ENCODE peak calls at places on chromosomes 11 and 22, in seven cellular contexts. S, K, F, W, H, M and G are unnamed samples.

GRCh38 chr11:88689548-88690240 is 352.2 kb upstream of the CTSC start:
- DNase-seq in H (no peak), S (peak), M (no peak), F (no peak), K (no peak), W (no peak), G (no peak)

GRCh38 chr22:42066133-42066761 is 4.4 kb downstream of the NAGA start:
- DNase-seq in M (no peak), S (no peak), W (no peak), H (no peak), F (no peak), K (no peak), G (no peak)

GRCh38 chr11:66289548-66290331 is 797 bp upstream of the YIF1A start:
- DNase-seq in H (peak), M (peak), W (no peak), K (no peak), F (no peak), S (peak), G (no peak)

GRCh38 chr11:34179026-34179675 is 73.7 kb downstream of the NAT10 start:
- DNase-seq in K (no peak), F (no peak), M (no peak), H (no peak), S (no peak), W (no peak), G (no peak)

GRCh38 chr11:96760815-96761214 is 371.0 kb downstream of the JRKL start:
- DNase-seq in H (no peak), K (no peak), S (no peak), F (no peak), M (no peak), W (peak), G (no peak)

GRCh38 chr22:33921576-33922181 is 1.4 kb upstream of the LARGE1 start:
- DNase-seq in F (peak), S (peak), H (peak), W (peak), M (peak), K (peak), G (no peak)

GRCh38 chr11:110838808-110839207 is 126.6 kb upstream of the ARHGAP20 start:
- DNase-seq in K (no peak), S (no peak), F (no peak), W (no peak), H (no peak), M (no peak), G (no peak)

GRCh38 chr22:29722151-29722550 is 2.3 kb downstream of the CABP7 start:
- DNase-seq in F (no peak), K (no peak), M (no peak), S (no peak), H (no peak), W (no peak), G (no peak)

GRCh38 chr11:38365274-38365673 is 1767.2 kb upstream of the RAG2 start:
- DNase-seq in S (no peak), W (peak), K (no peak), F (no peak), M (no peak), H (no peak), G (no peak)

GRCh38 chr11:9787981-9788521 is 124.2 kb downstream of the SWAP70 start:
- DNase-seq in W (no peak), M (no peak), K (no peak), S (peak), H (no peak), F (peak), G (no peak)

GRCh38 chr11:8386134-8386864 is 122.6 kb upstream of the LMO1 start:
- DNase-seq in W (no peak), F (no peak), H (no peak), K (no peak), S (no peak), M (no peak), G (no peak)
- TF ChIP-seq CTCF in W (no peak), F (no peak), H (no peak), K (no peak), S (no peak), M (no peak), G (no peak)

GRCh38 chr11:104823638-104824037 is 74.6 kb downstream of the CASP12 start:
- DNase-seq in F (no peak), H (no peak), S (no peak), K (no peak), W (no peak), M (no peak), G (no peak)
- TF ChIP-seq CTCF in F (no peak), H (no peak), S (no peak), K (peak), W (no peak), M (no peak), G (no peak)

DNA sequence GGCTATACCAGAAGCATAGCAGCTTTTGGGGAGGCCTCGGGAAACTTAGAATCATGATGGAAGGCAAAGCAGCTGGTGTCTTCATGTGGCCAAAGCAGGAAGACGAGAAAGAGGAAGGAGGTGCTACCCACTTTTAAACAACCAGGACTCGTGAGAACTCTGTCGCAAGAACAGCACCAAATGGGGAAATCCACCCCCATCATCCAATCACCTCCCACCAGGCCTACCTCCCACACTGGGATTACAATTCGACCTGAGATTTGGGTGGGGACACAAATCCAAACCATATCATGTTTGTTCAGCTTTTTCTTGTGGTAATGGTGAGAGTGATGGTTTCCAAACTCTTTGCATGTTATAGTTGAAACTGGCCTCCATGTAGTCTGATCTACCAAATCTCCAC is 32.5 kb upstream of the OR10D3 start:
- DNase-seq in K (no peak), W (no peak), M (no peak), F (no peak), H (no peak), S (no peak), G (no peak)
- TF ChIP-seq CTCF in K (no peak), W (no peak), M (no peak), F (no peak), H (no peak), S (no peak), G (no peak)

DNA sequence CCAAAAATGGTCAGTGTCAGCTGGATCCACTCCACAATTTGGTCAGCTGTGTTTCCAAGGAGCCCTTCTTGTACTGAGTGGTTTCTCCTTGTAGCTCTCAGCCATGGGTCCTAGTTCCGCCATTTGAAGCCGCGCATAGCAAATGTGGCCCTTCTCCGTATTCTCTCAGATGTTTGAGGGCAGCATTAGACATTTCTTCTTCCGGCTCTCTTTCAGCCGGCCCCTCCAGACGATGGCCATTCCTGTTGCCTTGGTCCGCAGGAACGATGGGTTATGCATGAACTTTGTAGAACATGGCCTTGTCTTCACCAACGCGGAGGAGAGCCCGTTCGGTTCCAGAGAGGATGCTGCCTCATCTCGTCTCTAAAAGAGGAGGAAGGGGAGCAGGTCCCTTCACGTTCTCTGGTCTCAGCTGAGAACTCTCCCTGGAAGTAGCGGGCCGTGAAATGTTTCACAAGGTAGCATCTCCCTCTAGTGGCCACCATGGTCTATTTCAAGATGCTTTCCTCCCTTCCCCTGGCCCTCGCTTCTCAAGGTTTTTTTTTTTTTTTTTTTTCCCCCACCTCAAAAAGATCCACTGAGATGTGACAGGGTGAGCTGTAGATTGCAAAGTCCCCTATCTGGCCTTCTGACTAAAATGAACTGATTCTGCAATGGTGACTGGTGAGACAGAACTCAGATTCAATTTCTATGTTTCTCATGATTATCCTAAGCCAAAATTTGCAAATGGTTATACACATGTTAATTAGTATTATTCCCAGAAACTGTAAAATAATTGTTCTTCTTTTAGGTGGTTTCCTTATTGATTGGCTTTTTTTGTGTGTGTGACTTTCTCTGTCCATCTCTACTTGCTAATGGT is 19.8 kb upstream of the PLET1 start:
- DNase-seq in H (peak), F (peak), K (peak), W (peak), S (peak), M (peak), G (peak)
- TF ChIP-seq CTCF in H (peak), F (peak), K (no peak), W (peak), S (peak), M (peak), G (peak)